ENCODE peak calls at places on chromosomes 16 and 17, in six cellular contexts. One of them, this sample, is unnamed.

GRCh38 chr17:51059781-51060180 is 60.9 kb downstream of the SPAG9 start:
- DNase-seq in brain microvascular endothelial cell: peak; percentile 14
- DNase-seq in thoracic aorta: no peak
- DNase-seq in prostate gland: no peak
- DNase-seq in stomach: no peak
- DNase-seq in body of pancreas: no peak
- DNase-seq in this sample: no peak

GRCh38 chr17:51064061-51064735 is 56.5 kb downstream of the SPAG9 start:
- DNase-seq in prostate gland: no peak
- DNase-seq in body of pancreas: no peak
- DNase-seq in thoracic aorta: no peak
- DNase-seq in stomach: no peak
- DNase-seq in brain microvascular endothelial cell: no peak
- DNase-seq in this sample: no peak

GRCh38 chr17:524570-524969 is 172.0 kb upstream of the RPH3AL start:
- DNase-seq in stomach: no peak
- DNase-seq in prostate gland: no peak
- DNase-seq in body of pancreas: no peak
- DNase-seq in thoracic aorta: no peak
- DNase-seq in brain microvascular endothelial cell: no peak
- DNase-seq in this sample: no peak

GRCh38 chr16:51237861-51238378 is 86.8 kb upstream of the SALL1 start:
- DNase-seq in stomach: no peak
- DNase-seq in thoracic aorta: no peak
- DNase-seq in body of pancreas: no peak
- DNase-seq in brain microvascular endothelial cell: no peak
- DNase-seq in prostate gland: no peak
- DNase-seq in this sample: no peak

GRCh38 chr16:19135896-19136438 is 22.2 kb downstream of the ITPRIPL2 start:
- DNase-seq in body of pancreas: no peak
- DNase-seq in thoracic aorta: no peak
- DNase-seq in brain microvascular endothelial cell: no peak
- DNase-seq in stomach: peak; percentile 36
- DNase-seq in prostate gland: peak; percentile 69
- DNase-seq in this sample: peak; percentile 82

GRCh38 chr16:66478733-66479511 is 51.8 kb downstream of the BEAN1 start:
- DNase-seq in thoracic aorta: peak; percentile 38
- DNase-seq in body of pancreas: peak; percentile 81
- DNase-seq in stomach: peak; percentile 81
- DNase-seq in prostate gland: peak; percentile 68
- DNase-seq in brain microvascular endothelial cell: peak; percentile 27
- DNase-seq in this sample: peak; percentile 52

GRCh38 chr17:39517224-39517623 is 55.9 kb downstream of the CDK12 start:
- DNase-seq in body of pancreas: no peak
- DNase-seq in stomach: no peak
- DNase-seq in prostate gland: no peak
- DNase-seq in thoracic aorta: no peak
- DNase-seq in brain microvascular endothelial cell: peak; percentile 63
- DNase-seq in this sample: no peak

GRCh38 chr17:41322264-41322902 is 6.9 kb upstream of the KRTAP17-1 start:
- DNase-seq in prostate gland: peak; percentile 43
- DNase-seq in body of pancreas: peak; percentile 17
- DNase-seq in thoracic aorta: no peak
- DNase-seq in stomach: no peak
- DNase-seq in brain microvascular endothelial cell: peak; percentile 64
- DNase-seq in this sample: peak; percentile 40

GRCh38 chr16:54244061-54244886 is 42.3 kb downstream of the IRX3 start:
- DNase-seq in body of pancreas: no peak
- DNase-seq in brain microvascular endothelial cell: no peak
- DNase-seq in prostate gland: no peak
- DNase-seq in thoracic aorta: no peak
- DNase-seq in stomach: no peak
- DNase-seq in this sample: no peak

GRCh38 chr16:28905800-28906372 is 19.2 kb downstream of the RABEP2 start:
- DNase-seq in brain microvascular endothelial cell: no peak
- DNase-seq in body of pancreas: no peak
- DNase-seq in stomach: no peak
- DNase-seq in prostate gland: no peak
- DNase-seq in thoracic aorta: no peak
- DNase-seq in this sample: no peak

GRCh38 chr17:82858376-82859126 is 18.7 kb upstream of the ZNF750 start:
- DNase-seq in prostate gland: peak; percentile 89
- DNase-seq in thoracic aorta: no peak
- DNase-seq in body of pancreas: no peak
- DNase-seq in stomach: no peak
- DNase-seq in brain microvascular endothelial cell: no peak
- DNase-seq in this sample: peak; percentile 72

GRCh38 chr16:31008154-31008950 is 2.1 kb downstream of the STX1B start:
- DNase-seq in prostate gland: no peak
- DNase-seq in body of pancreas: no peak
- DNase-seq in stomach: no peak
- DNase-seq in brain microvascular endothelial cell: peak; percentile 78
- DNase-seq in thoracic aorta: no peak
- DNase-seq in this sample: no peak

GRCh38 chr16:72050769-72051464 is 3.4 kb upstream of the HP start:
- DNase-seq in thoracic aorta: no peak
- DNase-seq in brain microvascular endothelial cell: no peak
- DNase-seq in stomach: no peak
- DNase-seq in prostate gland: no peak
- DNase-seq in body of pancreas: no peak
- DNase-seq in this sample: no peak
- TF ChIP-seq CTCF in thoracic aorta: no peak
- TF ChIP-seq CTCF in brain microvascular endothelial cell: no peak
- TF ChIP-seq CTCF in stomach: no peak
- TF ChIP-seq CTCF in prostate gland: no peak
- TF ChIP-seq CTCF in body of pancreas: no peak
- TF ChIP-seq CTCF in this sample: no peak

DNA sequence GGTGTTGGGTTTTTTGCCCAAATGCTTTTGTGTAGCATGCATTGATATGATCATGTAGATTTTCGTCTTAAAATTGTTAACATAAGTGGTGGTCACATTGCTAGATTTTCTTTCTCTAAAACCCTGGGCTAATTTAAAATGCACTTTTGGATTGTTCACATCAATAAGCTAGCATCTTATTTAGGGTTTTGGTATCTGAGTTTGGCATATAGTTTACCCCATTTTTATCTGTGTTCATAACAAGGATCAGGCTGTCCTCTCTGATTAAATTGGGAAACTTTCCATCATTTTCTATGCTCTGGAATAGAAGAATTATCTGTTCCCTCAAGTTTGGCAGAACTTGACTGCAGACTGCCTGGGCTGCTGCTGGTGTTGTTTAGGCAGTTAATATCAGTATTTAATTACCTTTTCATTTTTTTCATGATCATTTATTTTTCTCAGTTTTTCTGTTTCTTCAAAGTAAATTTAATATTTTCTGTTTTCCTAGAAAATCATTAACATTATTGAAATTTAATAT is 1.8 kb downstream of the SPECC1 start:
- DNase-seq in prostate gland: no peak
- DNase-seq in brain microvascular endothelial cell: no peak
- DNase-seq in stomach: no peak
- DNase-seq in body of pancreas: no peak
- DNase-seq in thoracic aorta: no peak
- DNase-seq in this sample: no peak
- H3K27ac ChIP-seq in prostate gland: no peak overlapping the region
- H3K27ac ChIP-seq in brain microvascular endothelial cell: no peak overlapping the region
- H3K27ac ChIP-seq in stomach: no peak overlapping the region
- H3K27ac ChIP-seq in body of pancreas: no peak overlapping the region
- H3K27ac ChIP-seq in thoracic aorta: no peak overlapping the region
- H3K27ac ChIP-seq in this sample: no peak overlapping the region

DNA sequence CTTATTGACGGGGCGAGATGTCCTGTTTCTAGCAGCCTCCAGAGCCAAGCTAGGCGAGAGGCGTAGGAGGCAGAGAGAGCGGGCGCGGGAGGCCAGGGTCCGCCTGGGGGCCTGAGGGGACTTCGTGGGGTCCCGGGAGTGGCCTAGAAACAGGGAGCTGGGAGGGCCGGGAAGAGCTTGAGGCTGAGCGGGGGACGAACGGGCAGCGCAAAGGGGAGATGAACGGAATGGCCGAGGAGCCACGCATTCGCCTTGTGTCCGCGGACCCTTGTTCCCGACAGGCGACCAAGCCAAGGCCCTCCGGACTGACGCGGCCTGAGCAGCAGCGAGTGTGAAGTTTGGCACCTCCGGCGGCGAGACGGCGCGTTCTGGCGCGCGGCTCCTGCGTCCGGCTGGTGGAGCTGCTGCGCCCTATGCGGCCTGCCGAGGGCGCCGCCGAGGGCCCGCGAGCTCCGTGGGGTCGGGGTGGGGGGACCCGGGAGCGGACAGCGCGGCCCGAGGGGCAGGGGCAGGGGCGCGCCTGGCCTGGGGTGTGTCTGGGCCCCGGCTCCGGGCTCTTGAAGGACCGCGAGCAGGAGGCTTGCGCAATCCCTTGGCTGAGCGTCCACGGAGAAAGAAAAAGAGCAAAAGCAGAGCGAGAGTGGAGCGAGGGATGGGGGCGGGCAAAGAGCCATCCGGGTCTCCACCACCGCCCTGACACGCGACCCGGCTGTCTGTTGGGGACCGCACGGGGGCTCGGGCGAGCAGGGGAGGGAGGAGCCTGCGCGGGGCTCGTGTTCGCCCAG is 1.2 kb upstream of the CBX4 start:
- DNase-seq in prostate gland: peak; percentile 72
- DNase-seq in brain microvascular endothelial cell: no peak
- DNase-seq in thoracic aorta: no peak
- DNase-seq in stomach: peak; percentile 75
- DNase-seq in body of pancreas: peak; percentile 71
- DNase-seq in this sample: no peak
- TF ChIP-seq CTCF in prostate gland: peak; percentile 41
- TF ChIP-seq CTCF in brain microvascular endothelial cell: peak; percentile 18
- TF ChIP-seq CTCF in thoracic aorta: no peak
- TF ChIP-seq CTCF in stomach: no peak
- TF ChIP-seq CTCF in body of pancreas: no peak
- TF ChIP-seq CTCF in this sample: no peak

GRCh38 chr17:31560836-31561235 is 169.4 kb downstream of the RAB11FIP4 start:
- DNase-seq in prostate gland: no peak
- DNase-seq in stomach: no peak
- DNase-seq in thoracic aorta: no peak
- DNase-seq in brain microvascular endothelial cell: no peak
- DNase-seq in body of pancreas: no peak
- DNase-seq in this sample: peak; percentile 58
- H3K27ac ChIP-seq in prostate gland: peak overlapping the region; percentile 91
- H3K27ac ChIP-seq in stomach: peak overlapping the region; percentile 95
- H3K27ac ChIP-seq in thoracic aorta: peak overlapping the region; percentile 93
- H3K27ac ChIP-seq in brain microvascular endothelial cell: peak overlapping the region; percentile 90
- H3K27ac ChIP-seq in body of pancreas: peak overlapping the region; percentile 91
- H3K27ac ChIP-seq in this sample: peak overlapping the region; percentile 84

GRCh38 chr16:79950932-79951719 is 350.6 kb upstream of the MAF start:
- DNase-seq in body of pancreas: no peak
- DNase-seq in thoracic aorta: no peak
- DNase-seq in stomach: no peak
- DNase-seq in prostate gland: no peak
- DNase-seq in brain microvascular endothelial cell: no peak
- DNase-seq in this sample: no peak
- TF ChIP-seq CTCF in body of pancreas: no peak
- TF ChIP-seq CTCF in thoracic aorta: no peak
- TF ChIP-seq CTCF in stomach: no peak
- TF ChIP-seq CTCF in prostate gland: no peak
- TF ChIP-seq CTCF in brain microvascular endothelial cell: no peak
- TF ChIP-seq CTCF in this sample: no peak

GRCh38 chr16:58032710-58033293 is 7.2 kb downstream of the MMP15 start:
- DNase-seq in prostate gland: no peak
- DNase-seq in body of pancreas: peak; percentile 78
- DNase-seq in thoracic aorta: no peak
- DNase-seq in brain microvascular endothelial cell: no peak
- DNase-seq in stomach: peak; percentile 89
- DNase-seq in this sample: no peak
- H3K27ac ChIP-seq in prostate gland: no peak overlapping the region
- H3K27ac ChIP-seq in body of pancreas: peak overlapping the region; percentile 53
- H3K27ac ChIP-seq in thoracic aorta: no peak overlapping the region
- H3K27ac ChIP-seq in brain microvascular endothelial cell: no peak overlapping the region
- H3K27ac ChIP-seq in stomach: peak overlapping the region; percentile 68
- H3K27ac ChIP-seq in this sample: peak overlapping the region; percentile 10

GRCh38 chr17:77958716-77959215 is 263 bp downstream of the TNRC6C start:
- DNase-seq in body of pancreas: peak; percentile 14
- DNase-seq in thoracic aorta: no peak
- DNase-seq in prostate gland: no peak
- DNase-seq in stomach: no peak
- DNase-seq in brain microvascular endothelial cell: no peak
- DNase-seq in this sample: peak; percentile 7

GRCh38 chr17:77959926-77960521 is 1.5 kb downstream of the TNRC6C start:
- DNase-seq in brain microvascular endothelial cell: no peak
- DNase-seq in prostate gland: no peak
- DNase-seq in stomach: no peak
- DNase-seq in thoracic aorta: no peak
- DNase-seq in body of pancreas: no peak
- DNase-seq in this sample: peak; percentile 13

GRCh38 chr17:77959216-77959925 is 868 bp downstream of the TNRC6C start:
- DNase-seq in body of pancreas: peak; percentile 22
- DNase-seq in thoracic aorta: no peak
- DNase-seq in stomach: peak; percentile 35
- DNase-seq in brain microvascular endothelial cell: peak; percentile 8
- DNase-seq in prostate gland: peak; percentile 11
- DNase-seq in this sample: peak; percentile 25

GRCh38 chr17:77957215-77957868 is 1.2 kb upstream of the TNRC6C start:
- DNase-seq in thoracic aorta: no peak
- DNase-seq in body of pancreas: no peak
- DNase-seq in prostate gland: no peak
- DNase-seq in brain microvascular endothelial cell: no peak
- DNase-seq in stomach: no peak
- DNase-seq in this sample: no peak

DNA sequence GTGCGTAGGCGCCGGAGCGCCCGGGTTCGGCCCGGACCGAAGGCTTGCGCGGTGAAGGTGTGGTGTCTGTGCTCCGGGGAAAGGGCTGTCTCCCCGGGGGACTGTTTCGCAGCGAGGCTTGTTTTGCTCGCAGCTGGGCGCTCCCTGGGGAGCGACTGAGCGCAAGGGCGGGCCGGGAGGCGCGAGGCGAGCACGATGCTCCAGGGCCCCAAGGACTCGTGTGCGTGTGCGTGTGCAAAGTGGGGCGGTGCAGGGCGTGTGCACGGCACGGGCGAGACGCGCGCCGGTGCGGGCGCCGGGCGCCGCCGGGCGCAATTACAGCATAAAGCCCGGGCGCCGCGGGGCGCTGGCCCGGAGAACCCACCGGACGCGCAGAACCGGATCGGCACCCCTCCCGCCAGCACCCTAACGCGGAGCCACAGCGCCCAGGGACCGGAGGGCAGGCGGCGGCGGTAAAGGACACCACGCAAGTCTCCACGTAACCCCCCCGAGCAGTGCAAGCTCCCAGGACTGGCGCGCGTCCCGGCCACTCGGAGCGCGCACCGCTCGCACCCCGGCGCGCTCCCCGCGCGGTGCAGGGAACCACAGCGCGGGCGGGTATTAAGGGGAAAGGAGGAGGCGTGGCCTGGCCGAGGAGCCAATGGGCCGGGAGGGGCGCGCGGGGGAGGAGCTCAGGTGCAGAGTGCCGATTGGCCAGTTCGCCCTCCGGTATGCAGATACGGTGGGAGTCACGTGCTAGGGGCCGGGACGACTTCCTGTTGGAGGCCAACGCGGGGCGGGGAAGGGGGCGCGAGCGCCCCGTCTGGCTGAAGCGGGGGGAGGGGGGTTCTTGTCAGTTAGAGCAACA is at the start of gene TNRC6C:
- DNase-seq in stomach: peak; percentile 100
- DNase-seq in prostate gland: peak; percentile 100
- DNase-seq in brain microvascular endothelial cell: peak; percentile 99
- DNase-seq in body of pancreas: peak; percentile 100
- DNase-seq in thoracic aorta: peak; percentile 99
- DNase-seq in this sample: peak; percentile 99
- TF ChIP-seq CTCF in stomach: no peak
- TF ChIP-seq CTCF in prostate gland: peak; percentile 30
- TF ChIP-seq CTCF in brain microvascular endothelial cell: peak; percentile 20
- TF ChIP-seq CTCF in body of pancreas: no peak
- TF ChIP-seq CTCF in thoracic aorta: no peak
- TF ChIP-seq CTCF in this sample: peak; percentile 28

GRCh38 chr17:72351365-72351764 is 230.5 kb downstream of the SOX9 start:
- DNase-seq in brain microvascular endothelial cell: no peak
- DNase-seq in body of pancreas: no peak
- DNase-seq in stomach: no peak
- DNase-seq in prostate gland: no peak
- DNase-seq in thoracic aorta: no peak
- DNase-seq in this sample: no peak
- H3K27ac ChIP-seq in brain microvascular endothelial cell: no peak overlapping the region
- H3K27ac ChIP-seq in body of pancreas: no peak overlapping the region
- H3K27ac ChIP-seq in stomach: no peak overlapping the region
- H3K27ac ChIP-seq in prostate gland: no peak overlapping the region
- H3K27ac ChIP-seq in thoracic aorta: no peak overlapping the region
- H3K27ac ChIP-seq in this sample: no peak overlapping the region